ENCODE peak calls at places on chromosomes 7 and 10, in nine cellular contexts. I, L, Q, R, E, M, D, F and N are unnamed samples.

GRCh38 chr7:158259671-158260423 is 327.8 kb downstream of the PTPRN2 start:
- DNase-seq in I (no peak), L (peak), Q (no peak), R (no peak), E (no peak), M (no peak), D (no peak), F (no peak), N (no peak)

GRCh38 chr10:132845780-132846595 is 60.0 kb upstream of the NKX6-2 start:
- DNase-seq in I (no peak), L (peak), Q (no peak), R (no peak), E (no peak), M (peak), D (no peak), F (no peak), N (no peak)

GRCh38 chr7:45259966-45260646 is 102.5 kb downstream of the RAMP3 start:
- DNase-seq in I (no peak), L (peak), Q (peak), R (peak), E (peak), M (peak), D (peak), F (peak), N (peak)

GRCh38 chr7:6172331-6173295 is 99.8 kb downstream of the CYTH3 start:
- DNase-seq in I (no peak), L (peak), Q (no peak), R (no peak), E (no peak), M (no peak), D (peak), F (peak), N (no peak)

GRCh38 chr7:75662579-75663301 is 76.0 kb downstream of the HIP1 start:
- DNase-seq in I (no peak), L (no peak), Q (no peak), R (no peak), E (no peak), M (no peak), D (no peak), F (no peak), N (no peak)

GRCh38 chr7:30934732-30935568 is 23.3 kb downstream of the AQP1 start:
- DNase-seq in I (no peak), L (peak), Q (no peak), R (no peak), E (no peak), M (no peak), D (no peak), F (no peak), N (no peak)

GRCh38 chr7:34501161-34501560 is 156.9 kb upstream of the NPSR1 start:
- DNase-seq in I (no peak), L (no peak), Q (no peak), R (no peak), E (no peak), M (no peak), D (no peak), F (no peak), N (no peak)

GRCh38 chr10:12730809-12731519 is 270.5 kb downstream of the CCDC3 start:
- DNase-seq in I (no peak), L (no peak), Q (no peak), R (no peak), E (peak), M (no peak), D (no peak), F (no peak), N (no peak)

GRCh38 chr10:69457771-69458237 is 6.5 kb downstream of the TSPAN15 start:
- DNase-seq in I (no peak), L (no peak), Q (no peak), R (no peak), E (no peak), M (no peak), D (no peak), F (no peak), N (no peak)

GRCh38 chr10:9792181-9792580 is 1225.5 kb upstream of the CELF2 start:
- DNase-seq in I (no peak), L (no peak), Q (no peak), R (peak), E (peak), M (no peak), D (no peak), F (no peak), N (no peak)

GRCh38 chr7:36208997-36209813 is 56.2 kb downstream of the EEPD1 start:
- DNase-seq in I (no peak), L (no peak), Q (no peak), R (no peak), E (no peak), M (no peak), D (no peak), F (no peak), N (no peak)